ENCODE peak calls at places on chromosomes 11 and 22, in seven cellular contexts. T is IMR-90, F is tibial nerve, I is small intestine, C is testis, K is heart left ventricle, Z is gastrocnemius medialis. J is an unnamed sample.

GRCh38 chr22:49009359-49010063 is 818.2 kb downstream of the BRD1 start:
- DNase-seq in I (no peak), F (no peak), T (no peak), Z (no peak), C (peak; percentile 3), K (no peak), J (no peak)

GRCh38 chr11:65636810-65637557 is 917 bp upstream of the SIPA1 start:
- DNase-seq in F (no peak), K (no peak), Z (no peak), T (no peak), I (no peak), C (no peak), J (no peak)

GRCh38 chr11:61390161-61390560 is 2.2 kb upstream of the TMEM216 start:
- DNase-seq in T (peak; percentile 24), Z (no peak), K (no peak), I (no peak), C (no peak), F (no peak), J (no peak)

GRCh38 chr11:67270256-67271211 is 4.3 kb downstream of the GRK2 start:
- DNase-seq in K (peak; percentile 73), C (no peak), I (peak; percentile 41), Z (no peak), F (no peak), T (no peak), J (no peak)

GRCh38 chr22:49548356-49549202 is 279.1 kb downstream of the BRD1 start:
- DNase-seq in T (no peak), F (no peak), C (no peak), I (no peak), Z (no peak), K (no peak), J (no peak)

GRCh38 chr22:48892571-48893287 is 934.9 kb downstream of the BRD1 start:
- DNase-seq in I (no peak), T (no peak), C (no peak), F (no peak), K (no peak), Z (no peak), J (no peak)

GRCh38 chr11:100851584-100852152 is 164.6 kb downstream of the ARHGAP42 start:
- DNase-seq in C (no peak), T (no peak), I (no peak), F (no peak), K (no peak), Z (no peak), J (no peak)

GRCh38 chr11:16873289-16873688 is 134.8 kb downstream of the C11orf58 start:
- DNase-seq in Z (no peak), I (no peak), F (no peak), T (no peak), C (no peak), K (no peak), J (no peak)

GRCh38 chr11:96215826-96216225 is 127.2 kb downstream of the MAML2 start:
- DNase-seq in I (no peak), C (no peak), F (no peak), Z (no peak), T (no peak), K (no peak), J (no peak)

GRCh38 chr22:37896181-37896592 is 9.9 kb upstream of the MICALL1 start:
- DNase-seq in K (no peak), I (peak; percentile 81), T (peak; percentile 33), Z (no peak), F (no peak), C (no peak), J (no peak)

GRCh38 chr11:109320595-109320994 is 101.4 kb upstream of the C11orf87 start:
- DNase-seq in Z (no peak), I (no peak), C (no peak), F (no peak), T (peak; percentile 34), K (no peak), J (no peak)

GRCh38 chr11:2389344-2390026 is 11.1 kb upstream of the TSSC4 start:
- DNase-seq in F (no peak), T (no peak), I (no peak), Z (no peak), K (no peak), C (no peak), J (no peak)

DNA sequence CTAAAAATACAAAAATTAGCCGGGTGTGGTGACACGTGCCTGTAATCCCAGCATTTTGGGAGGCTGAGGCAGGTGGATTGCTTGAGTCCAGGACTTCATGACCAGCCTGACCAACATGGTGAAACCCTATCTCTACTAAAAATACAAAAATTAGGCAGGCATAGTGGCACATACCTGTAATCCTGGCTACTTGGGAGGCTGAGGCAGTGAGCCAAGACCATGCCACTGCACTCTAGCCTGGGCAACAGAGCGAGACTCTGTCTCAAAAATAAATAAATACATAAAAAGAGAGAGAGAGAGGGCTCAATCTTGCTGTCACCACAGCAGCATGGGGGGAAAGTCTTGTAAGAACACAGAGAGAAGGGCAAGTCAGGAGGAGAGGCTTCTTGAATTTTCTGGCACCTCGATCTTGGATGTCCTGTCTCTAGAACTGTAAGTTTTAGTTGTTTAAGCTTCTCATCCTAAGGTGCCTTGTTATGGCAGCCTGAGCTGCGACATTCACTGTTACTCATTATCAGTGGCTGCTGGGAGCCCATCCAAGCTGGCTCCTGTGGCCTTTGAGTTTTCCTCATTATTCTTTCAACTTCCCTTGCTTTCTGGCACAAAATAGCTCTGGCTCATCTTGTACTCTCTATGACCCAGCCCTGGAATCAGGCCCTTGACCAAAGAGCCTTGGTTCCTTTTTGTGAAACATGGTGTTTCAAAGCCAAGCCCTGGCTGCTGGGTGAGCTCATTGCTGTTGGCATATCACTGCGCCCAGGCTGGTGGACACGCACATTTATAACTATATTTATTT is 8.0 kb upstream of the PSMC3 start:
- DNase-seq in T (peak; percentile 70), F (peak; percentile 41), K (no peak), I (no peak), Z (peak; percentile 51), C (peak; percentile 71), J (no peak)
- H3K4me3 ChIP-seq in T (no peak overlapping the region), F (no peak overlapping the region), K (no peak overlapping the region), I (no peak overlapping the region), Z (no peak overlapping the region), C (no peak overlapping the region), J (no peak overlapping the region)

GRCh38 chr11:102989379-102990047 is 34.0 kb upstream of the MMP13 start:
- DNase-seq in C (no peak), Z (no peak), I (no peak), F (no peak), K (no peak), T (peak; percentile 79), J (no peak)
- H3K27ac ChIP-seq in C (no peak overlapping the region), Z (no peak overlapping the region), I (no peak overlapping the region), F (no peak overlapping the region), K (no peak overlapping the region), T (peak overlapping the region; percentile 58), J (no peak overlapping the region)

GRCh38 chr11:128587415-128587814 is at the start of gene ETS1:
- DNase-seq in F (no peak), C (no peak), Z (no peak), K (no peak), T (no peak), I (no peak), J (no peak)
- H3K4me3 ChIP-seq in F (no peak within 1 kb of the TSS), C (no peak within 1 kb of the TSS), Z (peak within 1 kb of the TSS; percentile 17), K (peak within 1 kb of the TSS; percentile 53), T (no peak within 1 kb of the TSS), I (no peak within 1 kb of the TSS), J (peak within 1 kb of the TSS; percentile 40)

GRCh38 chr11:46319074-46319453 is 28.2 kb upstream of the DGKZ start:
- DNase-seq in I (no peak), F (no peak), T (no peak), C (no peak), Z (no peak), K (no peak), J (no peak)
- H3K27ac ChIP-seq in I (no peak overlapping the region), F (no peak overlapping the region), T (no peak overlapping the region), C (no peak overlapping the region), Z (no peak overlapping the region), K (peak overlapping the region; percentile 84), J (no peak overlapping the region)

J was measured in iPS DF 6.9.